ENCODE peak calls at places on chromosomes 5 and 9, in four cellular contexts. C is neural crest cell, I is GM12865, K is upper lobe of right lung. A is an unnamed sample.

GRCh38 chr5:161846731-161847130 is 1.2 kb upstream of the GABRA1 start:
- DNase-seq in C (no peak), I (peak; percentile 17), K (no peak), A (peak; percentile 6)

GRCh38 chr5:31165729-31166128 is 27.8 kb upstream of the CDH6 start:
- DNase-seq in C (no peak), I (no peak), K (no peak), A (no peak)

GRCh38 chr5:154836225-154836624 is 14.2 kb downstream of the FAXDC2 start:
- DNase-seq in C (no peak), I (no peak), K (no peak), A (no peak)

GRCh38 chr9:122200960-122201635 is 27.7 kb downstream of the LHX6 start:
- DNase-seq in C (no peak), I (no peak), K (no peak), A (no peak)

GRCh38 chr5:110099562-110099961 is 409.8 kb downstream of the MAN2A1 start:
- DNase-seq in C (no peak), I (no peak), K (no peak), A (no peak)

GRCh38 chr9:214488-215448 is at the start of gene DOCK8:
- DNase-seq in C (peak; percentile 47), I (peak; percentile 91), K (peak; percentile 94), A (peak; percentile 62)

GRCh38 chr9:106127771-106128170 is 433.4 kb downstream of the TMEM38B start:
- DNase-seq in C (no peak), I (no peak), K (no peak), A (no peak)

GRCh38 chr5:160188151-160188967 is 40.9 kb upstream of the FABP6 start:
- DNase-seq in C (no peak), I (no peak), K (peak; percentile 77), A (peak; percentile 76)

GRCh38 chr9:121976751-121977150 is 116.4 kb downstream of the TTLL11 start:
- DNase-seq in C (no peak), I (no peak), K (no peak), A (no peak)

GRCh38 chr5:134545070-134545868 is 19.8 kb downstream of the JADE2 start:
- DNase-seq in C (no peak), I (peak; percentile 66), K (peak; percentile 69), A (peak; percentile 81)

DNA sequence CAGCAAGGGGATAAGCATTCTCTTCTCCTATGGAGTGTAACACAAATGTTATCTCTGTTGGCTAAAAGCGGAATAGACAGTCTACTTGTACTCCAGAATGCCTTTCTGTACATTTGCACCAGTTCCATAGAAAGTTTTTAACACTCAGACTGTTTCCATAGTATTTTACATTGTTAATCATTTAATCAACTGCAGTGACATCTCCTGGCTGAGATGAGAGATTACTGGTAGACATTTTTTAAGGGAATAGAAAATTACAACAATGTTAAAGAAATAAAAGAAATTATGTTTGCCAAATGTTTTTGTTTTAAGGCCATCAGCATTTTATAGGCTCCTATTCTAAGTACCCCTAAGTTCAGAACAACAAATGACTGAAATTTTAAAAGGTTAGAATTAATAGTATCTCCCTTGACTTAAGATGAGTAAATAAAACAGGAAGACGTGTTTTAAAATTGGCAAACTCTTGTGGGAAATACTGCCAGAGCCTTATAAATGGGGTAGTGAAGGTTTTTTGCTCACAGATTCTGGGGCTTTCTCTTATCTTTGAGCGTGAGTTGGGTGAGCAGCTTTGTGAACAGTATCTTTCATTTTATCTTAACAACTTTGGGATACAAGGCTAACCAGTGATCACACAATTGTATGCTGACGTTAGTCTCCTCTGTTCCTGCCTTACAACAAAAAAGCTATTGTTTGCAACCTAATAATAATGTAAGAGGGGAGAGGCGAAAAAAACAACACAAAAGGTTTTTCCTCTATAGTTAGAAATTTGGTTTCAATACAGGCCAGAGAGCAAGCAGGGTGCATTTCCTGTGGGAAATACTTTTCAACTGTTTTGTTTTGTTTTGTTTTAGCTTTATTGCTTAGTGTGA is 294.4 kb downstream of the FBXL7 start:
- DNase-seq in C (no peak), I (no peak), K (no peak), A (no peak)
- TF ChIP-seq CTCF in C (peak; percentile 47), I (no peak), K (peak; percentile 30), A (peak; percentile 37)

DNA sequence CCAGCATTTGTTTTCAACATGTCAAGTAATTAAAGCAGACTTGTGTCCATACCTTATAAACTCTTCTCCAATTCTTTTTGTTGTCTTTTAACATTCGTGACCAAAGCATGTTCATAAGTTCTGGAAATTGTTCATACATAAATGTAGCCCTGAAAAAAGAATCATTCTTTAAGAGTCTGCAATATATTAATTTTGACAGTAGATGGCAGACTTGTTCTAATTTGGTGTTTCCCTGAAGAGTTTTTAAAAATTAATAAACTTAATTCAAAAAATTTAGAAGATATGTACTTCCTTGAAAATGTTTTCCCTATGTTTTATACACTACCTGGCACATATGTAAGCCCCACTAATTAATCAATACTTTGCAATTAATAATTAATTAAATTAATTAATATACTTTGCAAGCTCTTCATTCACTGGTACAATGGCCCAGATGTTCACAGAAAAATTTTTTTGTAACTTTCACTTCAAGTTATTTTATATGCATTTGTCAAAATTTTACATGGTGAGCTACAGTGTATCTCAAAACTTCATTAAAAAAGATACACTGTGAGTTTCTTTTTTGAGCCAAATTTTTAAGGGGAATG is 42.2 kb downstream of the CLINT1 start:
- DNase-seq in C (no peak), I (peak; percentile 18), K (no peak), A (peak; percentile 10)
- TF ChIP-seq CTCF in C (peak; percentile 80), I (peak; percentile 19), K (peak; percentile 60), A (peak; percentile 42)

DNA sequence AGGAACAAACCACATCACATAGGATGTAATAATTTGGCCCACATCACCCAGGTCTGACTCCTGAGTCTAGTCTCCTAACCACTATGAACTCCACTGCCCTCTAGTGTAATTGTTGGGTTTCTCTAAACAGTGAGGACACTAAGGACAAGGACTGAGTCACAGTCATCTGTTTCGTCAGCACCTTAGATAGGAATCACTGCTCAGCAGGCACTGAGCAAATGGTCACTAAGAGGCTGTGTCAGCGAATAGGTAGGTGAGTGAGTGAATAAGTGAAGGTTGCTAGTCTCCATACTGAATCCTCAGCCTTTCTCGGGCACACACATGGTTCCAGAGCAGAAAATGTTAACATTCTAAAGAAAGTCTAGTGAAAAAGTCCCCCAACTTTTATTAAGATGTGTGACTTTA is 278.6 kb downstream of the SPOCK1 start:
- DNase-seq in C (no peak), I (peak; percentile 43), K (no peak), A (peak; percentile 52)
- TF ChIP-seq CTCF in C (peak; percentile 64), I (peak; percentile 49), K (peak; percentile 42), A (peak; percentile 70)

GRCh38 chr5:132489871-132490483 is 596 bp downstream of the IRF1 start:
- DNase-seq in C (no peak), I (peak; percentile 72), K (peak; percentile 86), A (peak; percentile 18)
- TF ChIP-seq CTCF in C (peak; percentile 22), I (no peak), K (peak; percentile 23), A (peak; percentile 16)

DNA sequence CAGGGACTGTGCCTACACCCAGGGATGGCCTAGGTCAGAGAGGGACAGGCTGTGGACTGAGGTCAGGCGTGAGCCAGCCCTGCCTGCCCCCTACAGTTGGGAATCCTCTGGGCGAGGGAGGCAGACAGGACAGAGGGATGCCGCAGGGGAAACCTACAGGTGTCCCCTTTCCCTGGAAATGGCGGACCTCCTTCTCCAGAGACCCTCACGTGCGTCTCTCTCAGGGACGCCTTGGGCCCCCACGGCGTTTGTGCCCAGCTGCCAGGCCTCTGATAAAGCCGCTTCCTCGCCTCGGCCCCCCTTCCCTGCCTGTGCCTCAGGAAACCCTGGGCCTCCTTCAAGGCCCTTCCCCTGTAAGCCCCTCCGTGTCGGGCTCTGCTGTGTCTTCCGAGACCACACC is 129.3 kb downstream of the RXRA start:
- DNase-seq in C (no peak), I (no peak), K (no peak), A (no peak)
- TF ChIP-seq CTCF in C (no peak), I (no peak), K (no peak), A (no peak)

DNA sequence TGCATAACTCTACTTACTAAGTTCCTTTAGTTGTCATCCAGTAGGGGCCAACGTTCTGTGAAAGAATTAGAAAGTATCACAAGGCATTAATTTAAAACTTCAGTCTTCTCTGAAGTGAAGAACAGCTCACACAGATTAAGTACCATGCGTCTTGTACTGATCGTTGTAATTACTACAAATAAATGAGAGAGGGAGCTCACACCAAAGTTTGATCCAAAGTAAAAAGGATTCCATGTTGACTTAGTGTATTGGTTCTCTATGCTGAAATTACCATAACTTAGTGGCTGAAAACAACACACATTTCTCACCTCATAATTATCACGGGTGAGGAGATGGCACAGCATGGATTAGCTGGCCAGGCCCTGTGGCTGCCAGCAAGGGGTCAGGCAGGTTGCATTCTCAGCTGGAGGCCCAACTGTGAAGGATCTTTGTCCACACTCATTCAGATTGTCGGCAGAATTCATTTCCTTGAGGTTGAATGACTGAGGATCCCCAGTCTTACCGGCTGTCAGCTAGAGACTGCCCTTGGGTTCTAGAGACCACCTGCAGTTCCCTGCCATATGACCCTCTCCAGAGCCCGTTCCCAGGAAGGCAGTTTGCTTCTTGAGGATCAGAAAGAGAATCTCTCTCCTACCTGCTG is 169.1 kb downstream of the YTHDC2 start:
- DNase-seq in C (no peak), I (no peak), K (no peak), A (peak; percentile 21)
- TF ChIP-seq CTCF in C (peak; percentile 51), I (no peak), K (no peak), A (no peak)